ENCODE peak calls at places on chromosomes 2 and 18, in ten cellular contexts. S is NCI-H774, F is heart left ventricle, N is ELR, T is EL, H is HCT116, V is foreskin fibroblast, B is thyroid gland, P is astrocyte of the hippocampus, L is SK-N-SH. G is an unnamed sample.

GRCh38 chr2:216632952-216633615 is at the start of gene IGFBP2:
- DNase-seq in S (peak; percentile 44), F (peak; percentile 67), N (peak; percentile 31), T (peak; percentile 39), H (peak; percentile 41), V (peak; percentile 54), B (peak; percentile 25), P (peak; percentile 87), L (peak; percentile 96), G (peak; percentile 71)

GRCh38 chr2:213065583-213066444 is 85.6 kb downstream of the IKZF2 start:
- DNase-seq in S (peak; percentile 12), F (peak; percentile 11), N (peak; percentile 22), T (peak; percentile 24), H (no peak), V (no peak), B (peak; percentile 40), P (peak; percentile 10), L (peak; percentile 38), G (no peak)

GRCh38 chr18:46623541-46623940 is 33.5 kb downstream of the LOXHD1 start:
- DNase-seq in S (no peak), F (no peak), N (no peak), T (no peak), H (no peak), V (no peak), B (no peak), P (no peak), L (peak; percentile 60), G (no peak)

GRCh38 chr2:109446531-109447131 is 167.1 kb downstream of the SEPTIN10 start:
- DNase-seq in S (no peak), F (no peak), N (peak; percentile 72), T (peak; percentile 74), H (no peak), V (peak; percentile 66), B (no peak), P (peak; percentile 51), L (peak; percentile 68), G (no peak)

GRCh38 chr2:98940102-98940501 is 4.1 kb upstream of the CRACDL start:
- DNase-seq in S (no peak), F (no peak), N (no peak), T (no peak), H (no peak), V (no peak), B (no peak), P (peak; percentile 22), L (no peak), G (no peak)

GRCh38 chr2:30768036-30768686 is 39.1 kb downstream of the CAPN13 start:
- DNase-seq in S (no peak), F (no peak), N (no peak), T (no peak), H (no peak), V (no peak), B (no peak), P (no peak), L (no peak), G (no peak)

GRCh38 chr2:168091986-168092385 is 155.4 kb downstream of the STK39 start:
- DNase-seq in S (no peak), F (no peak), N (no peak), T (no peak), H (no peak), V (no peak), B (no peak), P (no peak), L (no peak), G (no peak)

GRCh38 chr2:127570282-127571250 is 35.1 kb downstream of the MYO7B start:
- DNase-seq in S (no peak), F (no peak), N (peak; percentile 32), T (peak; percentile 18), H (no peak), V (no peak), B (no peak), P (peak; percentile 57), L (no peak), G (no peak)

GRCh38 chr2:212073360-212073759 is 465.2 kb downstream of the ERBB4 start:
- DNase-seq in S (no peak), F (no peak), N (no peak), T (no peak), H (no peak), V (no peak), B (no peak), P (no peak), L (no peak), G (no peak)

GRCh38 chr2:38627400-38627799 is 24.7 kb upstream of the HNRNPLL start:
- DNase-seq in S (no peak), F (no peak), N (no peak), T (no peak), H (no peak), V (no peak), B (no peak), P (no peak), L (no peak), G (no peak)

GRCh38 chr2:108069515-108070310 is 83.4 kb downstream of the SLC5A7 start:
- DNase-seq in S (no peak), F (no peak), N (peak; percentile 11), T (no peak), H (no peak), V (no peak), B (no peak), P (no peak), L (no peak), G (no peak)

GRCh38 chr2:100859902-100860301 is 40.0 kb downstream of the NPAS2 start:
- DNase-seq in S (no peak), F (no peak), N (no peak), T (no peak), H (no peak), V (no peak), B (no peak), P (no peak), L (no peak), G (no peak)

GRCh38 chr2:12014088-12014960 is 267.9 kb downstream of the LPIN1 start:
- DNase-seq in S (no peak), F (no peak), N (peak; percentile 35), T (peak; percentile 63), H (no peak), V (peak; percentile 39), B (no peak), P (no peak), L (no peak), G (no peak)

GRCh38 chr2:1140389-1141003 is 189.8 kb downstream of the SNTG2 start:
- DNase-seq in S (no peak), F (no peak), N (peak; percentile 17), T (peak; percentile 8), H (no peak), V (no peak), B (peak; percentile 35), P (peak; percentile 31), L (peak; percentile 90), G (peak; percentile 71)

GRCh38 chr2:216585441-216585840 is 47.8 kb upstream of the IGFBP2 start:
- DNase-seq in S (no peak), F (no peak), N (no peak), T (no peak), H (no peak), V (no peak), B (no peak), P (no peak), L (no peak), G (no peak)

GRCh38 chr18:25560369-25560768 is 208.4 kb upstream of the ZNF521 start:
- DNase-seq in S (no peak), F (peak; percentile 12), N (no peak), T (no peak), H (no peak), V (peak; percentile 26), B (no peak), P (no peak), L (no peak), G (no peak)

GRCh38 chr2:190841707-190842505 is 38.7 kb upstream of the GLS start:
- DNase-seq in S (no peak), F (no peak), N (peak; percentile 30), T (peak; percentile 39), H (no peak), V (no peak), B (no peak), P (peak; percentile 26), L (no peak), G (no peak)

GRCh38 chr2:8819194-8819593 is 18.2 kb downstream of the KIDINS220 start:
- DNase-seq in S (no peak), F (no peak), N (peak; percentile 46), T (peak; percentile 40), H (no peak), V (peak; percentile 31), B (no peak), P (peak; percentile 31), L (no peak), G (no peak)

GRCh38 chr2:29544031-29544430 is 377.4 kb downstream of the ALK start:
- DNase-seq in S (no peak), F (no peak), N (no peak), T (no peak), H (no peak), V (no peak), B (no peak), P (no peak), L (no peak), G (no peak)

GRCh38 chr2:31012384-31012783 is 125.9 kb downstream of the GALNT14 start:
- DNase-seq in S (no peak), F (no peak), N (no peak), T (no peak), H (no peak), V (no peak), B (no peak), P (no peak), L (no peak), G (no peak)

GRCh38 chr2:62195421-62196277 is at the start of gene B3GNT2:
- DNase-seq in S (peak; percentile 67), F (peak; percentile 88), N (peak; percentile 79), T (peak; percentile 79), H (peak; percentile 19), V (peak; percentile 68), B (peak; percentile 84), P (peak; percentile 92), L (peak; percentile 97), G (peak; percentile 81)

GRCh38 chr2:7375901-7376300 is 458.7 kb downstream of the RNF144A start:
- DNase-seq in S (no peak), F (no peak), N (no peak), T (no peak), H (no peak), V (no peak), B (no peak), P (no peak), L (no peak), G (no peak)

GRCh38 chr2:181396575-181397062 is 60.6 kb upstream of the ITGA4 start:
- DNase-seq in S (no peak), F (no peak), N (no peak), T (peak; percentile 10), H (no peak), V (peak; percentile 16), B (no peak), P (peak; percentile 67), L (no peak), G (no peak)

GRCh38 chr2:161651547-161651946 is 27.3 kb downstream of the SLC4A10 start:
- DNase-seq in S (no peak), F (no peak), N (no peak), T (no peak), H (no peak), V (no peak), B (no peak), P (no peak), L (no peak), G (no peak)

GRCh38 chr2:226995625-226996041 is 159.8 kb downstream of the RHBDD1 start:
- DNase-seq in S (no peak), F (peak; percentile 16), N (peak; percentile 82), T (peak; percentile 57), H (peak; percentile 99), V (no peak), B (no peak), P (peak; percentile 56), L (no peak), G (no peak)

GRCh38 chr2:6880200-6880733 is 2.7 kb downstream of the RSAD2 start:
- DNase-seq in S (no peak), F (no peak), N (no peak), T (peak; percentile 13), H (no peak), V (no peak), B (no peak), P (no peak), L (no peak), G (no peak)